ENCODE peak calls at places on chromosomes 5 and 9, in four cellular contexts. U is NCI-H1417 treated with DMSO at 0.1 percent for 48 hours, O is iris pigment epithelial cell, S is adrenal gland. G is an unnamed sample.

GRCh38 chr5:50711280-50711679 is 44.8 kb downstream of the PARP8 start:
- DNase-seq in O (no peak), U (no peak), S (peak; percentile 41), G (no peak)

GRCh38 chr5:7638456-7638855 is 212.5 kb downstream of the CFAP90 start:
- DNase-seq in O (no peak), S (no peak), U (no peak), G (no peak)

GRCh38 chr5:171157775-171158174 is 151.3 kb upstream of the TLX3 start:
- DNase-seq in O (no peak), U (no peak), S (no peak), G (no peak)

GRCh38 chr5:180889366-180889765 is 9.6 kb upstream of the BTNL8 start:
- DNase-seq in S (no peak), U (no peak), O (no peak), G (no peak)

GRCh38 chr9:133609311-133610098 is at the start of gene FAM163B:
- DNase-seq in U (no peak), S (peak; percentile 51), O (peak; percentile 46), G (peak; percentile 42)

GRCh38 chr5:98913911-98914310 is 14.9 kb downstream of the CHD1 start:
- DNase-seq in S (no peak), O (no peak), U (no peak), G (no peak)

GRCh38 chr5:65244031-65244430 is 237.7 kb downstream of the ADAMTS6 start:
- DNase-seq in O (no peak), U (no peak), S (no peak), G (no peak)

GRCh38 chr5:32014345-32014744 is 159.8 kb downstream of the GOLPH3 start:
- DNase-seq in U (no peak), O (no peak), S (no peak), G (no peak)

GRCh38 chr9:129886226-129887174 is 51.2 kb downstream of the USP20 start:
- DNase-seq in S (no peak), U (no peak), O (no peak), G (peak; percentile 43)

GRCh38 chr9:38621434-38622082 is 1.2 kb upstream of the ANKRD18A start:
- DNase-seq in U (no peak), S (no peak), O (no peak), G (no peak)

GRCh38 chr9:7862170-7862569 is 62.6 kb upstream of the DMAC1 start:
- DNase-seq in U (no peak), O (no peak), S (no peak), G (no peak)

GRCh38 chr9:94645901-94646300 is 6.6 kb upstream of the FBP1 start:
- DNase-seq in O (no peak), S (no peak), U (no peak), G (no peak)

GRCh38 chr5:984774-985173 is 23.8 kb upstream of the NKD2 start:
- DNase-seq in S (no peak), O (no peak), U (no peak), G (no peak)

GRCh38 chr9:127277770-127278169 is 13.2 kb downstream of the GARNL3 start:
- DNase-seq in U (no peak), O (no peak), S (no peak), G (no peak)

GRCh38 chr5:110879675-110880074 is 140.9 kb downstream of the SLC25A46 start:
- DNase-seq in S (no peak), U (no peak), O (no peak), G (no peak)

GRCh38 chr9:101566904-101567724 is 27.7 kb downstream of the PPP3R2 start:
- DNase-seq in U (no peak), O (peak; percentile 66), S (no peak), G (peak; percentile 39)

G was measured in amniotic epithelial cell.